ENCODE peak calls at places on chromosomes 5 and 9, in seven cellular contexts. B is AG09319; L is PC-9; Z is body of pancreas; G is CD8-positive, alpha-beta memory T cell; V is T follicular helper cell; F is NCI-H2081. Q is an unnamed sample.

GRCh38 chr5:134509308-134510040 is 16.0 kb upstream of the JADE2 start:
- DNase-seq in L (peak; percentile 80), B (no peak), F (no peak), V (no peak), G (no peak), Z (peak; percentile 94), Q (no peak)

GRCh38 chr5:14901462-14902051 is 30.0 kb upstream of the ANKH start:
- DNase-seq in Z (no peak), G (no peak), L (no peak), B (peak; percentile 67), F (no peak), V (no peak), Q (no peak)

GRCh38 chr5:139849942-139850341 is 54.3 kb downstream of the PSD2 start:
- DNase-seq in V (no peak), L (no peak), B (no peak), Z (no peak), F (no peak), G (no peak), Q (no peak)

GRCh38 chr9:18720691-18721090 is 246.7 kb downstream of the ADAMTSL1 start:
- DNase-seq in G (no peak), Z (no peak), F (no peak), L (no peak), V (no peak), B (no peak), Q (no peak)

GRCh38 chr9:83501552-83501951 is 36.6 kb downstream of the FRMD3 start:
- DNase-seq in Z (no peak), B (no peak), V (no peak), G (no peak), F (no peak), L (no peak), Q (no peak)

GRCh38 chr5:96567188-96567587 is 95.0 kb upstream of the CAST start:
- DNase-seq in Z (no peak), V (no peak), B (no peak), L (no peak), F (no peak), G (no peak), Q (no peak)

GRCh38 chr5:93236807-93237421 is 344.1 kb downstream of the NR2F1-AS1 start:
- DNase-seq in L (no peak), V (no peak), B (no peak), G (no peak), Z (no peak), F (no peak), Q (no peak)

GRCh38 chr5:149024477-149024876 is 38.4 kb downstream of the SH3TC2 start:
- DNase-seq in B (no peak), G (no peak), Z (no peak), F (no peak), V (no peak), L (peak; percentile 21), Q (no peak)

GRCh38 chr9:137984005-137984404 is 106.4 kb downstream of the CACNA1B start:
- DNase-seq in F (no peak), G (no peak), Z (no peak), V (no peak), B (no peak), L (no peak), Q (no peak)

GRCh38 chr9:115220339-115221009 is 102.5 kb upstream of the TNC start:
- DNase-seq in V (no peak), F (no peak), L (no peak), Z (no peak), B (peak; percentile 60), G (no peak), Q (no peak)

GRCh38 chr9:98097836-98098235 is 21.2 kb downstream of the TRIM14 start:
- DNase-seq in F (no peak), V (no peak), B (no peak), G (no peak), L (no peak), Z (no peak), Q (no peak)

GRCh38 chr5:153718713-153719112 is 228.2 kb downstream of the GRIA1 start:
- DNase-seq in G (no peak), Z (no peak), B (no peak), F (no peak), L (no peak), V (no peak), Q (no peak)

GRCh38 chr9:136170291-136170901 is 34.5 kb downstream of the LHX3 start:
- DNase-seq in L (no peak), F (no peak), V (peak; percentile 38), G (no peak), Z (peak; percentile 52), B (no peak), Q (peak; percentile 78)

GRCh38 chr5:73039082-73039481 is 81.3 kb upstream of the TMEM171 start:
- DNase-seq in V (no peak), F (no peak), L (peak; percentile 29), G (no peak), B (no peak), Z (no peak), Q (no peak)

GRCh38 chr9:93155716-93156474 is 21.8 kb upstream of the NINJ1 start:
- DNase-seq in G (no peak), Z (no peak), V (no peak), F (no peak), B (no peak), L (no peak), Q (no peak)

GRCh38 chr9:127567119-127567897 is 44.8 kb upstream of the STXBP1 start:
- DNase-seq in G (no peak), L (peak; percentile 74), F (no peak), B (no peak), Z (peak; percentile 87), V (no peak), Q (no peak)

GRCh38 chr9:126703330-126704156 is 89.8 kb downstream of the LMX1B start:
- DNase-seq in G (peak; percentile 33), B (no peak), L (no peak), F (no peak), V (no peak), Z (peak; percentile 7), Q (no peak)

GRCh38 chr9:84139296-84140100 is 158.9 kb downstream of the RMI1 start:
- DNase-seq in G (no peak), L (peak; percentile 31), V (no peak), F (peak; percentile 65), Z (peak; percentile 50), B (no peak), Q (no peak)

GRCh38 chr5:176847726-176848290 is 37.4 kb downstream of the UNC5A start:
- DNase-seq in V (no peak), L (no peak), Z (no peak), F (no peak), B (no peak), G (no peak), Q (no peak)

GRCh38 chr5:9082996-9083395 is 462.9 kb downstream of the SEMA5A start:
- DNase-seq in V (no peak), B (no peak), Z (no peak), F (no peak), G (no peak), L (no peak), Q (no peak)

GRCh38 chr9:133421615-133422542 is at the start of gene ADAMTS13:
- DNase-seq in F (no peak), L (no peak), V (no peak), G (peak; percentile 62), B (no peak), Z (no peak), Q (no peak)

GRCh38 chr9:125674981-125675973 is 31.7 kb downstream of the MAPKAP1 start:
- DNase-seq in V (no peak), Z (no peak), B (no peak), L (peak; percentile 31), G (no peak), F (no peak), Q (no peak)

GRCh38 chr9:15529566-15530324 is 19.0 kb upstream of the PSIP1 start:
- DNase-seq in F (no peak), Z (no peak), B (no peak), G (no peak), L (no peak), V (no peak), Q (no peak)

GRCh38 chr5:73066466-73066865 is 53.9 kb upstream of the TMEM171 start:
- DNase-seq in B (peak; percentile 7), F (no peak), G (no peak), Z (no peak), L (no peak), V (no peak), Q (no peak)

GRCh38 chr5:173010021-173010420 is 26.4 kb downstream of the ATP6V0E1 start:
- DNase-seq in Z (no peak), L (no peak), G (no peak), F (no peak), B (peak; percentile 23), V (no peak), Q (no peak)

GRCh38 chr5:179919487-179920060 is 11.9 kb upstream of the TBC1D9B start:
- DNase-seq in V (no peak), B (no peak), G (no peak), F (no peak), Z (no peak), L (no peak), Q (no peak)

GRCh38 chr9:115604831-115605483 is 487.0 kb upstream of the TNC start:
- DNase-seq in F (no peak), G (no peak), Z (no peak), B (peak; percentile 70), L (no peak), V (no peak), Q (no peak)

GRCh38 chr9:135391759-135392158 is 87.8 kb upstream of the PPP1R26 start:
- DNase-seq in V (no peak), G (no peak), B (no peak), Z (peak; percentile 9), L (no peak), F (no peak), Q (no peak)

GRCh38 chr5:157476699-157477408 is 16.8 kb downstream of the NIPAL4 start:
- DNase-seq in L (peak; percentile 47), B (peak; percentile 27), F (peak; percentile 71), G (no peak), V (no peak), Z (peak; percentile 39), Q (no peak)

Q was measured in memory B cell.